ENCODE peak calls at places on chromosomes 4 and X, in four cellular contexts. F is tibial nerve, Z is GM13977, J is MM.1S. D is an unnamed sample.

GRCh38 chr4:52936729-52937128 is 74.6 kb downstream of the RASL11B start:
- DNase-seq in F (no peak), Z (no peak), J (no peak), D (no peak)

GRCh38 chrX:30308263-30309138 is 689 bp downstream of the NR0B1 start:
- DNase-seq in F (no peak), Z (peak; percentile 14), J (no peak), D (no peak)

GRCh38 chr4:113566015-113566795 is 195.3 kb downstream of the CAMK2D start:
- DNase-seq in F (no peak), Z (no peak), J (no peak), D (no peak)

GRCh38 chr4:48340276-48340904 is 939 bp upstream of the SLAIN2 start:
- DNase-seq in F (no peak), Z (no peak), J (no peak), D (no peak)

GRCh38 chrX:56783450-56783831 is 54.4 kb downstream of the NBDY start:
- DNase-seq in F (no peak), Z (peak; percentile 36), J (peak; percentile 73), D (no peak)

GRCh38 chr4:52864816-52865215 is 2.7 kb downstream of the RASL11B start:
- DNase-seq in F (no peak), Z (no peak), J (no peak), D (no peak)

GRCh38 chr4:152166567-152166966 is 369.3 kb downstream of the FBXW7 start:
- DNase-seq in F (no peak), Z (no peak), J (no peak), D (no peak)

GRCh38 chrX:40646489-40647306 is 663 bp downstream of the CXorf38 start:
- DNase-seq in F (peak; percentile 7), Z (peak; percentile 53), J (peak; percentile 19), D (peak; percentile 21)

GRCh38 chrX:74535633-74536141 is 78.7 kb downstream of the RLIM start:
- DNase-seq in F (peak; percentile 15), Z (peak; percentile 54), J (peak; percentile 23), D (peak; percentile 29)

GRCh38 chr4:168845897-168846296 is 164.2 kb downstream of the CBR4 start:
- DNase-seq in F (no peak), Z (no peak), J (no peak), D (no peak)

GRCh38 chr4:99856166-99856565 is 38.1 kb downstream of the LAMTOR3 start:
- DNase-seq in F (no peak), Z (no peak), J (no peak), D (no peak)

GRCh38 chrX:150546711-150547153 is 21.7 kb upstream of the MTM1 start:
- DNase-seq in F (no peak), Z (no peak), J (no peak), D (no peak)

GRCh38 chrX:73478961-73479360 is 32.1 kb downstream of the CDX4 start:
- DNase-seq in F (no peak), Z (no peak), J (peak; percentile 16), D (no peak)

GRCh38 chr4:73726000-73726399 is 14.4 kb upstream of the CXCL8 start:
- DNase-seq in F (no peak), Z (no peak), J (no peak), D (no peak)

GRCh38 chrX:38754102-38754790 is 47.0 kb upstream of the MID1IP1 start:
- DNase-seq in F (peak; percentile 52), Z (peak; percentile 22), J (peak; percentile 48), D (no peak)

GRCh38 chr4:156547891-156548290 is 423.7 kb downstream of the PDGFC start:
- DNase-seq in F (no peak), Z (no peak), J (no peak), D (no peak)

GRCh38 chrX:65420154-65420553 is 114.4 kb downstream of the LAS1L start:
- DNase-seq in F (no peak), Z (no peak), J (no peak), D (no peak)

GRCh38 chr4:61911313-61911756 is 711.2 kb downstream of the ADGRL3 start:
- DNase-seq in F (no peak), Z (no peak), J (no peak), D (no peak)

GRCh38 chrX:135340827-135341226 is 31.5 kb downstream of the ETDC start:
- DNase-seq in F (no peak), Z (no peak), J (no peak), D (no peak)

GRCh38 chr4:79413486-79413885 is 5.5 kb upstream of the GK2 start:
- DNase-seq in F (no peak), Z (no peak), J (no peak), D (no peak)

GRCh38 chr4:31366041-31366440 is 645.9 kb downstream of the PCDH7 start:
- DNase-seq in F (no peak), Z (no peak), J (no peak), D (no peak)

GRCh38 chr4:2806392-2807355 is 13.8 kb downstream of the SH3BP2 start:
- DNase-seq in F (peak; percentile 82), Z (no peak), J (no peak), D (no peak)

GRCh38 chr4:16226816-16227461 is 668 bp upstream of the TAPT1 start:
- DNase-seq in F (peak; percentile 39), Z (peak; percentile 50), J (peak; percentile 36), D (peak; percentile 41)

GRCh38 chr4:129583868-129584267 is 487.9 kb downstream of the C4orf33 start:
- DNase-seq in F (peak; percentile 68), Z (no peak), J (no peak), D (no peak)

GRCh38 chr4:113979157-113979972 is at the start of gene ARSJ:
- DNase-seq in F (peak; percentile 12), Z (peak; percentile 38), J (no peak), D (no peak)

GRCh38 chrX:31227250-31227649 is 155.4 kb upstream of the FTHL17 start:
- DNase-seq in F (no peak), Z (no peak), J (no peak), D (no peak)

GRCh38 chrX:120308558-120308957 is 2.7 kb downstream of the TMEM255A start:
- DNase-seq in F (no peak), Z (no peak), J (no peak), D (no peak)

GRCh38 chr4:113189546-113189945 is 140.1 kb downstream of the ANK2 start:
- DNase-seq in F (no peak), Z (no peak), J (no peak), D (no peak)

GRCh38 chr4:164731827-164732474 is 22.0 kb upstream of the SMIM31 start:
- DNase-seq in F (peak; percentile 27), Z (peak; percentile 51), J (peak; percentile 40), D (peak; percentile 43)

GRCh38 chrX:22126311-22126710 is 94.2 kb downstream of the PHEX start:
- DNase-seq in F (no peak), Z (no peak), J (no peak), D (no peak)

GRCh38 chrX:3175659-3176438 is 134.6 kb downstream of the ARSF start:
- DNase-seq in F (no peak), Z (no peak), J (no peak), D (no peak)

GRCh38 chrX:9342581-9343051 is 122.2 kb upstream of the TBL1X start:
- DNase-seq in F (peak; percentile 62), Z (peak; percentile 40), J (peak; percentile 63), D (peak; percentile 49)

GRCh38 chr4:153151535-153152452 is 52.4 kb upstream of the TRIM2 start:
- DNase-seq in F (no peak), Z (peak; percentile 50), J (no peak), D (no peak)

GRCh38 chr4:2095236-2096072 is 36.3 kb downstream of the NAT8L start:
- DNase-seq in F (no peak), Z (no peak), J (no peak), D (no peak)

GRCh38 chr4:125200556-125200955 is 114.2 kb upstream of the FAT4 start:
- DNase-seq in F (no peak), Z (no peak), J (peak; percentile 50), D (no peak)
- TF ChIP-seq CTCF in F (no peak), Z (no peak), J (no peak), D (no peak)

GRCh38 chr4:163679189-163679588 is 184.7 kb downstream of the TMA16 start:
- DNase-seq in F (no peak), Z (no peak), J (no peak), D (no peak)
- TF ChIP-seq CTCF in F (no peak), Z (no peak), J (peak; percentile 45), D (no peak)

GRCh38 chr4:39527296-39528055 is at the start of gene UGDH:
- DNase-seq in F (peak; percentile 94), Z (peak; percentile 98), J (peak; percentile 96), D (peak; percentile 91)
- TF ChIP-seq CTCF in F (peak; percentile 29), Z (no peak), J (no peak), D (no peak)

GRCh38 chr4:143025111-143025704 is 159.5 kb upstream of the USP38 start:
- DNase-seq in F (peak; percentile 45), Z (no peak), J (peak; percentile 49), D (no peak)
- TF ChIP-seq CTCF in F (peak; percentile 46), Z (peak; percentile 36), J (peak; percentile 47), D (no peak)

DNA sequence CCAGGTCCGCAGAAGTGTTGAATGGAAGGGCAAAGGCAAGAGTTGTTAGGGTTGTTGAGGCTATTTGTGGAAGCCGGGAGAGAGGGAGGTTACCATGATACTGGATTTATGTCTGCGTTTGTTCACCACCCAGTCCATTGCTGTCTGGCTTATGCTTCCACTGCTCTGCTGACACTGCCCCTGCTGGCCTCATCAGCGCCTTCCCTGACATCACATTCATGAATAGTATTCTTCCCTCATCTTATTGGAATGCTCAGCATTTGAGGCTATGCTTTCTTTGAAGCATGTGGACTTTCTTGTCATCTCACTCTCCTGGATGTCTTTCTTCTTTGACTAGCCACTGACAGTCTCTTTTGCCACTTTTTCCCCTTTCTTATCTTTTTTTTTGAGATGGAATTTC is 10.3 kb downstream of the GNL3L start:
- DNase-seq in F (no peak), Z (no peak), J (no peak), D (no peak)
- TF ChIP-seq CTCF in F (no peak), Z (no peak), J (no peak), D (no peak)

DNA sequence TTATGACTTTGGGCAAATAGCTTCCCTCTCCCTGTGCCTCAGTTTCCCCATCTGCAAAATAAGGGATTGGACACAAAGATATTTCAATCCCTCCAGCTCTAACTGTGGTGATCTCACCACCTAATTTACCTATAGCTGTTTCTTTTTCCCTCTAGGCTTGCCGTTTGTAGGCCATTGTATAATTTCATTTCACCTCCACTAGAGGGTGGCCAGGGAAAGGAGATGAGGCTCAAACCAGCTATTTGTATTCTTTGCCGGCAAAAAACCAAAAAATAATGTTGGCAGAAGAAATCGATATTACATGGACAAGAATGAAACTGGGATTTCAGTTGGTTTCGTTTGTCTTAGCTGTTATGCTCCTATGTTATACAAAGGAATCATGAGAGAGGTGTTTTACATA is 36.1 kb upstream of the DOCK11 start:
- DNase-seq in F (peak; percentile 9), Z (peak; percentile 25), J (peak; percentile 46), D (no peak)
- TF ChIP-seq CTCF in F (peak; percentile 40), Z (peak; percentile 58), J (peak; percentile 50), D (peak; percentile 46)

D was measured in natural killer cell.